ENCODE peak calls at places on chromosomes 13 and 19, in nine cellular contexts. S is A549, G is neuronal stem cell, X is GM12878, P is mesenchymal stem cell, W is neural progenitor cell, K is HCT116, U is PC-3, Z is GM23338. D is an unnamed sample.

GRCh38 chr19:47309608-47310007 is at the start of gene C5AR1:
- DNase-seq in Z (no peak), W (no peak), K (no peak), X (no peak), P (no peak), S (no peak), U (no peak), G (no peak), D (no peak)

GRCh38 chr13:97615266-97615665 is 181.3 kb downstream of the RAP2A start:
- DNase-seq in X (no peak), P (no peak), S (no peak), Z (no peak), G (no peak), U (no peak), K (no peak), W (no peak), D (no peak)

GRCh38 chr13:67147257-67148218 is 82.6 kb downstream of the PCDH9 start:
- DNase-seq in K (no peak), U (peak), P (peak), W (peak), X (no peak), G (no peak), Z (peak), S (no peak), D (no peak)

GRCh38 chr19:10408511-10409291 is 5.4 kb upstream of the CDC37 start:
- DNase-seq in Z (no peak), P (no peak), S (no peak), X (no peak), U (no peak), G (no peak), W (no peak), K (no peak), D (peak)

GRCh38 chr13:51435002-51435578 is 17.7 kb downstream of the INTS6 start:
- DNase-seq in P (peak), K (no peak), Z (peak), S (peak), U (peak), G (no peak), X (no peak), W (no peak), D (no peak)

GRCh38 chr13:55087085-55087484 is 2053.6 kb upstream of the PRR20A start:
- DNase-seq in G (no peak), P (no peak), S (no peak), K (no peak), Z (peak), U (no peak), W (no peak), X (no peak), D (no peak)

GRCh38 chr13:52162279-52163101 is 3.1 kb upstream of the NEK3 start:
- DNase-seq in X (no peak), K (peak), Z (no peak), W (peak), G (peak), P (peak), U (peak), S (no peak), D (peak)

GRCh38 chr13:48842316-48842715 is 133.4 kb upstream of the FNDC3A start:
- DNase-seq in S (no peak), X (no peak), U (no peak), P (no peak), W (no peak), K (no peak), G (no peak), Z (no peak), D (no peak)

GRCh38 chr19:28221736-28222135 is 991.2 kb downstream of the UQCRFS1 start:
- DNase-seq in S (no peak), U (no peak), G (no peak), X (no peak), Z (no peak), P (no peak), K (no peak), W (no peak), D (no peak)

GRCh38 chr19:30219682-30220081 is 152.5 kb upstream of the ZNF536 start:
- DNase-seq in S (no peak), K (no peak), P (no peak), W (no peak), U (no peak), X (no peak), G (no peak), Z (no peak), D (no peak)

GRCh38 chr19:3642987-3643386 is 16.4 kb upstream of the CACTIN start:
- DNase-seq in U (no peak), X (no peak), G (no peak), W (peak), K (peak), S (no peak), P (peak), Z (peak), D (no peak)

GRCh38 chr19:32691291-32691951 is at the start of gene NUDT19:
- DNase-seq in S (peak), Z (no peak), P (peak), G (peak), X (peak), U (peak), K (peak), W (peak), D (peak)

GRCh38 chr19:18603255-18603957 is 3.2 kb downstream of the CRLF1 start:
- DNase-seq in P (peak), W (peak), K (no peak), S (no peak), X (no peak), G (no peak), U (peak), Z (peak), D (peak)

GRCh38 chr19:3669616-3670257 is 30.5 kb downstream of the PIP5K1C start:
- DNase-seq in U (no peak), G (no peak), X (no peak), K (no peak), S (no peak), P (no peak), Z (no peak), W (no peak), D (no peak)

GRCh38 chr19:37990362-37990761 is 83.4 kb downstream of the SIPA1L3 start:
- DNase-seq in G (no peak), K (no peak), P (no peak), W (no peak), X (no peak), S (no peak), U (peak), Z (peak), D (no peak)

GRCh38 chr13:91100944-91101343 is 246.5 kb upstream of the MIR17HG start:
- DNase-seq in X (no peak), W (no peak), Z (no peak), P (no peak), U (no peak), G (no peak), S (no peak), K (no peak), D (no peak)

GRCh38 chr19:46716013-46716671 is 772 bp downstream of the PRKD2 start:
- DNase-seq in U (no peak), X (no peak), S (peak), P (peak), K (no peak), G (no peak), W (peak), Z (peak), D (peak)

GRCh38 chr19:58361900-58362271 is 665 bp downstream of the ZNF497 start:
- DNase-seq in U (peak), P (no peak), Z (peak), G (peak), K (peak), X (no peak), W (no peak), S (peak), D (peak)

GRCh38 chr19:48123907-48124675 is 13.5 kb upstream of the PLA2G4C start:
- DNase-seq in Z (no peak), P (no peak), U (peak), G (peak), X (no peak), K (peak), W (peak), S (no peak), D (peak)

GRCh38 chr19:7623725-7624603 is 5.4 kb downstream of the XAB2 start:
- DNase-seq in X (no peak), Z (no peak), K (no peak), P (no peak), W (no peak), S (no peak), U (no peak), G (no peak), D (no peak)

GRCh38 chr13:110307697-110308376 is 753 bp downstream of the COL4A2 start:
- DNase-seq in X (no peak), G (peak), S (no peak), P (peak), K (no peak), U (no peak), W (peak), Z (peak), D (peak)

GRCh38 chr19:18203408-18203862 is 407 bp downstream of the RAB3A start:
- DNase-seq in W (no peak), Z (no peak), G (no peak), K (no peak), U (peak), P (no peak), X (no peak), S (no peak), D (no peak)

GRCh38 chr13:25987987-25988386 is 63.8 kb downstream of the SHISA2 start:
- DNase-seq in S (no peak), G (no peak), Z (no peak), K (no peak), W (no peak), U (no peak), X (no peak), P (no peak), D (no peak)

GRCh38 chr13:34466301-34466700 is 475.8 kb upstream of the NBEA start:
- DNase-seq in K (no peak), P (no peak), S (no peak), G (no peak), X (no peak), Z (no peak), U (peak), W (no peak), D (no peak)

GRCh38 chr19:55319786-55320185 is 5.4 kb downstream of the TMEM150B start:
- DNase-seq in K (no peak), X (no peak), Z (peak), G (peak), S (no peak), P (peak), U (no peak), W (peak), D (peak)

GRCh38 chr13:33185853-33186252 is 99.7 kb downstream of the STARD13 start:
- DNase-seq in W (no peak), U (no peak), G (no peak), P (peak), X (no peak), S (no peak), K (no peak), Z (peak), D (peak)
- H3K4me2 ChIP-seq in W (no peak), U (no peak), G (no peak), P (peak), X (no peak), S (no peak), K (no peak), Z (peak), D (peak)

GRCh38 chr19:22422220-22422619 is at the start of gene ZNF98:
- DNase-seq in P (no peak), W (no peak), G (no peak), S (no peak), U (no peak), K (no peak), X (no peak), Z (no peak), D (no peak)
- H3K4me3 ChIP-seq in P (no peak), W (no peak), G (no peak), S (no peak), U (no peak), K (no peak), X (no peak), Z (no peak), D (no peak)

DNA sequence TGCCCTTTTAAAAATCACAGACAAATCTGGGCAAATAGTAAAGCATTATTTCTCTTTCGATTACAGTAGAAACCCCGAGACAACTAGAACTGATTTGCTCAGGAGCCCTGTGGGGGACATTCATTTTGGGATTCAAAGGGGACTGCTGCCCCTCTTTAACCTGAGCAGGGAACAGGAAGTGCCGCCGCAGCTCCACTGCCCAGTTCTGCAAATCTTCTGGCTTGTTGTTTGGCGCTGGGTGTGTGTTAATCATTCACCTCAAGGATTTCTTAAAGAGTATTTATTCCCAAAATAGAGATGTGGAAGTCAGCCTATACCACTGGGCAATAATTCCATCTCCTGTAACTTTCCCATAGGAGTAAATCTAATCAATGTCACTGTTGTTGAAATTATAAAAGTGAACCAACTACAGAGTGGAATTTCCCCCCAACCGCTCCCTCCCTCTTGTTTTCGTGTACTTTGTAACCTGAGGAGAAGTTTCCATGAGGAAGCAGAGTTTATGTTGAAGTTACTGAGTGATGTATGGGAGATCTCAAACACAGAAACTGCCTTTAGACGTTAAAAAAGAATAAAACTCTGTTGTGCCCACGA is 515.8 kb downstream of the KLF12 start:
- DNase-seq in Z (peak), U (peak), W (no peak), K (no peak), G (no peak), X (no peak), S (peak), P (no peak), D (no peak)
- H3K4me2 ChIP-seq in Z (no peak), U (peak), W (no peak), K (no peak), G (no peak), X (no peak), S (peak), P (peak), D (peak)

GRCh38 chr13:24045456-24045996 is 115.0 kb upstream of the SPATA13 start:
- DNase-seq in S (no peak), P (no peak), W (no peak), G (no peak), X (no peak), K (no peak), Z (no peak), U (no peak), D (no peak)

GRCh38 chr13:24053505-24054251 is 106.8 kb upstream of the SPATA13 start:
- DNase-seq in U (peak), K (peak), S (peak), X (peak), W (peak), P (peak), G (peak), Z (peak), D (peak)

GRCh38 chr13:24050292-24050711 is 110.2 kb upstream of the SPATA13 start:
- DNase-seq in X (no peak), S (no peak), Z (no peak), K (no peak), U (peak), G (no peak), P (peak), W (no peak), D (peak)

GRCh38 chr13:24052547-24052981 is 108.0 kb upstream of the SPATA13 start:
- DNase-seq in W (no peak), P (peak), S (no peak), U (no peak), G (no peak), K (no peak), X (no peak), Z (no peak), D (peak)

DNA sequence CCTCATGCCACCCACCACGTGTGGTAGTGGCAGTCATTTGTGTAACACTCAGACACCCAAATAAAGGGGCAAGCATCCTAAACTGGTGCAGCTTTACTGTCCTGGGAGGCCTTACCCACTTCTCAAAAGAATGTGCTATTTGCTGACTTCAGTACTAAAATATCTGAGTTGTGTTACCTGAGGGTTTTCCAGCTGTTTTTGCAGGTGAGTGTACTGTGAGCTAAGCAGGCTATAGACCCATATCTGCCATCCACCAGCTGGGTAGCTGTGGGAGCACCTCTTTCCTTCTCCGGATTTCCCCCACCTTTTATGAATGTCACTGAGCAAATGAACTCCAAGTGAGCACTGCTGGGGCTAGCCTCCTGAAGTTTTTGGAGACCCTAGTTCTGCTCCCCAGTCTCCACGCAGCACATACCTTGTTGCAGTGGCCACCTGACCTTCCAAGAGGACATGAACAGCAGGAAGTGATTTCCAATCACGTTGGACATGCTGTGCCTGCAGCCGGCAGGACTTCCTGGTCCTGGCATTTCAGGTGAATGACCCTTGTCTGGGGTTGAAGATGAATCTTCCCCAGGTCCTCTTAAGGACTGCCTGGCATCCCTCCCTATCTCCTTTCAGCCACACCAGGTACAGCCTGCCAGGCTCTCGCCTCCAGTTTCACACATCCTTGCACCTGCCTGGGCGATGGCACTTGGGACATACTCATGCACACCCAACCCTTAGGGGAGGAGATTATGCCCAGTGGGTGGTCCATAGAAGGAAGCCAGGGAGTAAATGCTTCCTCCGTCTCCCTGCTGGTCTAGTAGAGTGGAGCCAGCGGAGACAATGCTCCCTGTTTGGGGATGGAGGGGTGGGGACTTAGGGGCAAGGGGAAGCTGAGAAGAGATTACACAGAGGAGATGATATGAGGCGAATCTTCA is 109.5 kb upstream of the SPATA13 start:
- DNase-seq in P (no peak), S (no peak), W (no peak), Z (no peak), X (no peak), K (no peak), U (peak), G (no peak), D (no peak)
- H3K4me3 ChIP-seq in P (peak), S (no peak), W (no peak), Z (no peak), X (no peak), K (no peak), U (peak), G (no peak), D (no peak)

DNA sequence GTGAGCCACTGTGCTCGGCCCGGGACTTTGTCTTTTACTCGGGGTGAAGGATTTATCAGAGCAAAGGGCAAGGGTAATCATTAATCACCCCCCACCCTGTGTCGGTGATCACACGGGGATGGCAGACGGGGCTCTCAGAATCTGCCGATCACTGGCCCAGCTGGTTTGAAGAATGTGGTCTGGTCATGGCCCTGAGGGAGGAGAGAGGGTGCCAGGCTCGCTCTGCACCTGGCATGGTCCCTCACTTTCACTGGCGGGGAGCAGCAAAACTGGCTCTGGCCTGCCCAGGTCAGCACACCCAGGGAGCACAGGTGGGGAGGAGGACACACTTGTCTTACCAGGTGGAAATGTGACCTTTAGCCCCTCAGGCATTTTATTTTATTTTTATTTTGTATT is 10.2 kb downstream of the REEP6 start:
- DNase-seq in S (no peak), W (no peak), P (no peak), X (no peak), K (no peak), G (no peak), U (no peak), Z (no peak), D (no peak)
- H3K4me2 ChIP-seq in S (peak), W (no peak), P (no peak), X (no peak), K (no peak), G (no peak), U (no peak), Z (no peak), D (no peak)

D was measured in osteoblast.